ENCODE peak calls at places on chromosomes 2 and 18, in ten cellular contexts. T, V, J, C, Y, P, O, F, R and A are unnamed samples.

GRCh38 chr2:19746611-19747309 is 155.0 kb downstream of the TTC32 start:
- DNase-seq in T (no peak), V (no peak), J (peak; percentile 71), C (no peak), Y (no peak), P (no peak), O (no peak), F (no peak), R (peak; percentile 14), A (peak; percentile 52)

GRCh38 chr2:217714268-217714643 is 288.5 kb downstream of the TNS1 start:
- DNase-seq in T (no peak), V (no peak), J (no peak), C (peak; percentile 50), Y (peak; percentile 75), P (no peak), O (no peak), F (peak; percentile 20), R (peak; percentile 43), A (peak; percentile 24)

GRCh38 chr2:156845806-156846558 is 409.8 kb downstream of the GPD2 start:
- DNase-seq in T (no peak), V (no peak), J (peak; percentile 11), C (no peak), Y (peak; percentile 5), P (no peak), O (no peak), F (no peak), R (peak; percentile 1), A (no peak)

GRCh38 chr2:80205498-80205897 is 99.1 kb downstream of the LRRTM1 start:
- DNase-seq in T (no peak), V (no peak), J (no peak), C (no peak), Y (no peak), P (no peak), O (no peak), F (no peak), R (no peak), A (no peak)

GRCh38 chr2:170815746-170816498 is 765 bp upstream of the GAD1 start:
- DNase-seq in T (no peak), V (peak; percentile 57), J (peak; percentile 94), C (peak; percentile 53), Y (peak; percentile 16), P (peak; percentile 69), O (peak; percentile 70), F (peak; percentile 65), R (peak; percentile 66), A (peak; percentile 61)

GRCh38 chr18:80034852-80035406 is 695 bp downstream of the RBFA start:
- DNase-seq in T (no peak), V (no peak), J (no peak), C (no peak), Y (no peak), P (no peak), O (no peak), F (no peak), R (no peak), A (peak; percentile 15)

GRCh38 chr2:70534183-70534836 is 19.3 kb downstream of the TGFA start:
- DNase-seq in T (no peak), V (no peak), J (no peak), C (no peak), Y (no peak), P (no peak), O (no peak), F (no peak), R (no peak), A (no peak)

GRCh38 chr18:6413554-6414117 is 1.1 kb downstream of the L3MBTL4 start:
- DNase-seq in T (no peak), V (no peak), J (no peak), C (peak; percentile 12), Y (no peak), P (no peak), O (no peak), F (no peak), R (no peak), A (no peak)

GRCh38 chr2:1858733-1859132 is 114.4 kb upstream of the PXDN start:
- DNase-seq in T (no peak), V (no peak), J (no peak), C (no peak), Y (no peak), P (no peak), O (no peak), F (no peak), R (no peak), A (no peak)

GRCh38 chr2:151156943-151157705 is 104.5 kb downstream of the RBM43 start:
- DNase-seq in T (no peak), V (no peak), J (no peak), C (no peak), Y (peak; percentile 11), P (no peak), O (no peak), F (no peak), R (no peak), A (peak; percentile 20)

GRCh38 chr18:45639424-45639823 is 24.1 kb downstream of the SLC14A2 start:
- DNase-seq in T (peak; percentile 87), V (no peak), J (no peak), C (no peak), Y (no peak), P (no peak), O (no peak), F (no peak), R (no peak), A (no peak)

GRCh38 chr18:47418746-47419145 is 167.3 kb upstream of the SKOR2 start:
- DNase-seq in T (no peak), V (no peak), J (peak; percentile 9), C (no peak), Y (peak; percentile 3), P (no peak), O (no peak), F (no peak), R (no peak), A (no peak)

GRCh38 chr2:230153390-230153976 is 66.3 kb downstream of the SP110 start:
- DNase-seq in T (no peak), V (no peak), J (no peak), C (no peak), Y (no peak), P (no peak), O (no peak), F (no peak), R (no peak), A (peak; percentile 23)

GRCh38 chr2:128693630-128694029 is 375.0 kb upstream of the HS6ST1 start:
- DNase-seq in T (no peak), V (no peak), J (no peak), C (no peak), Y (no peak), P (no peak), O (no peak), F (no peak), R (no peak), A (no peak)

GRCh38 chr18:50051288-50051687 is 143.7 kb downstream of the MYO5B start:
- DNase-seq in T (no peak), V (no peak), J (peak; percentile 49), C (no peak), Y (no peak), P (no peak), O (no peak), F (no peak), R (peak; percentile 10), A (peak; percentile 4)
- TF ChIP-seq CTCF in T (peak; percentile 35), V (no peak), J (peak; percentile 75), C (no peak), Y (peak; percentile 11), P (no peak), O (no peak), F (no peak), R (peak; percentile 64), A (peak; percentile 20)

DNA sequence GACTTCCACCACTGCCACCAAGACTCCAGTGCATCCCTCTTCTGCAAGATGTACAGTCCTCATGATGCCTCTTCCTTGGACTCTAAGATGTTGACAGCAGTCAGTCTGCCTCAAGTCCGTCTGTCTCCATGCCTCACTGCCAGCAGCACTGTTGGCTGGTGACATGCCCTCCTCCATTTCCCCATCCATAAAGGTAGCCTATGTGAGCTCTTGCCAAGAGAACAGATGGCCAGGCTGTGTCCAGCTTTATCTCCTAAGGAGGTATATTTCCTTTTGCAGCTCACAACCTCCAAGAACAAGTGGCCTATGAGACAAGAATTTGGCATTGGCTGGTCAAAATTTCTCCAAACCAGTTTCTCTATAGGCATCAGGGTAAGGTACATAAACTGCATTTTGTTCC is 149.3 kb upstream of the HNRNPA3 start:
- DNase-seq in T (no peak), V (no peak), J (no peak), C (no peak), Y (no peak), P (no peak), O (no peak), F (no peak), R (no peak), A (no peak)
- H3K4me3 ChIP-seq in T (no peak overlapping the region), V (no peak overlapping the region), J (no peak overlapping the region), C (no peak overlapping the region), Y (no peak overlapping the region), P (no peak overlapping the region), O (no peak overlapping the region), F (no peak overlapping the region), R (no peak overlapping the region), A (no peak overlapping the region)

GRCh38 chr2:202007015-202008011 is 26.3 kb upstream of the FZD7 start:
- DNase-seq in T (no peak), V (no peak), J (no peak), C (no peak), Y (no peak), P (no peak), O (no peak), F (no peak), R (no peak), A (peak; percentile 9)
- TF ChIP-seq CTCF in T (peak; percentile 30), V (no peak), J (no peak), C (no peak), Y (no peak), P (no peak), O (no peak), F (no peak), R (no peak), A (peak; percentile 20)

GRCh38 chr18:58954986-58955385 is 90.3 kb downstream of the ZNF532 start:
- DNase-seq in T (no peak), V (no peak), J (no peak), C (no peak), Y (no peak), P (no peak), O (no peak), F (no peak), R (no peak), A (no peak)

GRCh38 chr18:58952303-58952702 is 87.6 kb downstream of the ZNF532 start:
- DNase-seq in T (no peak), V (no peak), J (no peak), C (no peak), Y (no peak), P (no peak), O (no peak), F (no peak), R (no peak), A (no peak)

GRCh38 chr18:58952871-58953270 is 88.2 kb downstream of the ZNF532 start:
- DNase-seq in T (no peak), V (no peak), J (peak; percentile 55), C (no peak), Y (peak; percentile 57), P (no peak), O (no peak), F (no peak), R (no peak), A (no peak)

GRCh38 chr18:58955738-58956137 is 91.1 kb downstream of the ZNF532 start:
- DNase-seq in T (no peak), V (peak; percentile 48), J (no peak), C (peak; percentile 54), Y (no peak), P (no peak), O (no peak), F (no peak), R (no peak), A (no peak)

DNA sequence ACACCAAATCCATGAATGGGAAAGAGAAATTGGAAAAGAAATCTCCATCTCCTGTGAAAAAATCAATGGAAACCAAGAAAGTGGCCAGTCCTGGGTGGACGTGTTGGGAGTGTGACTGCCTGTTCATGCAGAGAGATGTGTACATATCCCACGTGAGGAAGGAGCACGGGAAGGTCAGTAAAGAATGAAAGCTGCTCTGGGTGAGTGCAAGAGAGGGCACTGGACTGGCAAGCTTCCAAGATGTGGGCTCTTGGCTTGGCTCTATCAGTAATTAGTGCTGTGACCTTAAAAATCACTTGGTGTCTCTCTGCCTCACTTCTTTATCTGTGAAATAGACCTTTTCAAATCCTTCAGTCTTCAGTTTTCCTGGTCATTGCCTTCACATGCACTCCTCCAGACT is 89.0 kb downstream of the ZNF532 start:
- DNase-seq in T (no peak), V (no peak), J (no peak), C (no peak), Y (no peak), P (no peak), O (no peak), F (no peak), R (no peak), A (no peak)
- H3K4me3 ChIP-seq in T (no peak overlapping the region), V (no peak overlapping the region), J (no peak overlapping the region), C (no peak overlapping the region), Y (no peak overlapping the region), P (no peak overlapping the region), O (no peak overlapping the region), F (no peak overlapping the region), R (no peak overlapping the region), A (no peak overlapping the region)